ENCODE peak calls at places on chromosomes 1 and 21, in five cellular contexts. M is OCI-LY7, S is neuronal stem cell, P is lung, X is small intestine. T is an unnamed sample. For H3K36me3 and H3K4me1, the result is how much of the 10 kb centered on the place peaks cover.

GRCh38 chr1:16088996-16089395 is 15.5 kb upstream of the FAM131C start:
- DNase-seq in M (no peak), S (no peak), P (no peak), X (no peak), T (no peak)

GRCh38 chr1:3948344-3948743 is 48.3 kb upstream of the C1orf174 start:
- DNase-seq in M (no peak), S (no peak), P (no peak), X (no peak), T (no peak)

GRCh38 chr1:184622136-184622823 is 132.4 kb downstream of the EDEM3 start:
- DNase-seq in M (no peak), S (no peak), P (peak), X (peak), T (peak)

GRCh38 chr1:89986020-89986419 is 8.9 kb upstream of the ZNF326 start:
- DNase-seq in M (no peak), S (no peak), P (no peak), X (peak), T (no peak)

GRCh38 chr1:154837679-154838171 is 32.4 kb downstream of the KCNN3 start:
- DNase-seq in M (peak), S (no peak), P (peak), X (peak), T (no peak)

GRCh38 chr1:204858381-204858821 is 12.3 kb upstream of the NFASC start:
- DNase-seq in M (no peak), S (peak), P (no peak), X (no peak), T (no peak)

GRCh38 chr1:54967372-54967771 is 13.1 kb upstream of the TMEM61 start:
- DNase-seq in M (no peak), S (no peak), P (no peak), X (no peak), T (no peak)

GRCh38 chr21:42443181-42443785 is 39.6 kb downstream of the UBASH3A start:
- DNase-seq in M (no peak), S (no peak), P (no peak), X (no peak), T (no peak)

GRCh38 chr1:16440150-16440479 is 409 bp upstream of the NECAP2 start:
- DNase-seq in M (peak), S (no peak), P (peak), X (no peak), T (no peak)

GRCh38 chr1:39711359-39712340 is 20.4 kb upstream of the HPCAL4 start:
- DNase-seq in M (no peak), S (no peak), P (peak), X (peak), T (no peak)

GRCh38 chr1:119316870-119317416 is 51.6 kb upstream of the HAO2 start:
- DNase-seq in M (no peak), S (no peak), P (no peak), X (no peak), T (no peak)

GRCh38 chr21:42145569-42146250 is 73.2 kb upstream of the ABCG1 start:
- DNase-seq in M (peak), S (peak), P (peak), X (peak), T (peak)

GRCh38 chr1:12191242-12192032 is 24.6 kb downstream of the TNFRSF1B start:
- DNase-seq in M (no peak), S (no peak), P (no peak), X (no peak), T (no peak)

GRCh38 chr1:32221581-32221979 is 573 bp downstream of the TMEM234 start:
- DNase-seq in M (no peak), S (no peak), P (no peak), X (no peak), T (no peak)

GRCh38 chr1:83515566-83516169 is 483.3 kb downstream of the TTLL7 start:
- DNase-seq in M (no peak), S (no peak), P (no peak), X (no peak), T (no peak)

GRCh38 chr1:12065872-12066271 is 2.8 kb downstream of the TNFRSF8 start:
- DNase-seq in M (no peak), S (no peak), P (no peak), X (no peak), T (no peak)

GRCh38 chr1:109910123-109910962 is at the start of gene CSF1:
- DNase-seq in M (no peak), S (peak), P (peak), X (peak), T (peak)

GRCh38 chr1:37875833-37876232 is 16.4 kb upstream of the MTF1 start:
- DNase-seq in M (peak), S (no peak), P (no peak), X (no peak), T (no peak)

GRCh38 chr1:37879865-37880264 is 20.5 kb upstream of the MTF1 start:
- DNase-seq in M (no peak), S (no peak), P (no peak), X (no peak), T (no peak)

GRCh38 chr1:37872692-37873091 is 13.3 kb upstream of the MTF1 start:
- DNase-seq in M (no peak), S (no peak), P (no peak), X (no peak), T (no peak)

GRCh38 chr1:37877991-37878544 is 18.7 kb upstream of the MTF1 start:
- DNase-seq in M (no peak), S (no peak), P (no peak), X (no peak), T (no peak)
- H3K36me3 ChIP-seq in M (half or more), S (under half), P (half or more), X (under half), T (half or more)

DNA sequence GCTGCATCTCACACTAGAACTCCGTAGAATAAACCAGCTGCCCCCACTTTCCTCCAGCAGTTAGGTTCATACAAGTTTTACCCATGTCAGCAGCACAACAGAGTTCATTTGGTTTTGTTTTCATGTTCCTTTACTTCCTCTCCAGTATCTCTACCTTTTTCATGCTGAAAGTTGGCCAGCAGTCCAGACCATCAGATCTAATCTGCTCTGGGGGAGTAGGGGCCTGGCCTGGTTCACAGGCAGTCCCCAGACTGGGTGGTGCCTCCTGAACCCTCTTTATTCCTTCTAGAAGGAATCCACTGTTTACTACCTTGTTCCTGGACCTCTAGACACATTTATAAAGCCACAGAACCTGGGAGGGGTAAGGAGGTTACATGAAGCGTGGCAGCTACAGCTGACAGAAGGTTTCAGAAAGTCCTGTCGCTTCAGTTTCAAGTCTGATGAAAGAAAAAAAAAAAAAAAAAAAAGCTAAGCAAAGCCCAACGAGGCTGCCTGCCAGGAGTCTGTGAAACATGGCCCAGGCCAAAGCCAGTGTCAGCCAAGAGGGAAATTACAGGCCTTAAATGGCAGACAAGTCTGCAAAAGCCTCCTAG is 184.6 kb upstream of the JUN start:
- DNase-seq in M (peak), S (no peak), P (peak), X (peak), T (peak)
- H3K4me1 ChIP-seq in M (under half), S (under half), P (under half), X (under half), T (under half)

GRCh38 chr1:209837671-209838070 is 9.9 kb downstream of the UTP25 start:
- DNase-seq in M (no peak), S (no peak), P (no peak), X (no peak), T (no peak)
- H3K36me3 ChIP-seq in M (half or more), S (under half), P (half or more), X (under half), T (half or more)

DNA sequence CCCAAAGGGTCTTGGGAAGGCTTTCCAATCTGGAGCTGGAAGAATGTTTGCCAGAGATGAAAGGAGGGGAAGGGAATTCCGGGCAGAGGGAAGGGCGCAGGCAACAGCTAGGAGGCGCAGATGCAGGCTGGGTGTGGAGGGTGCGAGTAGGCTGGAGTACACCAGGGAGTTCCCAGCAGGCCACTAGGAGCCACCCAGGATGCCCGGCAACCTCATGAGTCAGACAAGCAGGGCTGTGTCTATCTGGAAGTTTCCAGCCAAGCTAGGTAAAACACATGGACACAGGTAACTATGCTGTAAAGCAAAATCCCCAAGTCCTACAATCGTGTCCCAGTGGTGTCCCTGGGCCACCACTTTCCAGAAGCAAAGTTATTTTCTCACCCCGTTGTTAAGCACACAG is 998 bp upstream of the NBL1 start:
- DNase-seq in M (no peak), S (no peak), P (no peak), X (peak), T (no peak)
- H3K4me1 ChIP-seq in M (under half), S (under half), P (under half), X (under half), T (under half)

GRCh38 chr1:169132512-169133227 is 26.2 kb downstream of the ATP1B1 start:
- DNase-seq in M (no peak), S (no peak), P (no peak), X (no peak), T (no peak)
- H3K36me3 ChIP-seq in M (half or more), S (under half), P (under half), X (under half), T (under half)

GRCh38 chr1:78096976-78097375 is 51.2 kb downstream of the GIPC2 start:
- DNase-seq in M (no peak), S (no peak), P (no peak), X (no peak), T (no peak)
- H3K4me1 ChIP-seq in M (under half), S (under half), P (under half), X (under half), T (under half)

GRCh38 chr1:25826571-25826970 is 6.8 kb downstream of the MTFR1L start:
- DNase-seq in M (no peak), S (no peak), P (no peak), X (no peak), T (no peak)
- H3K36me3 ChIP-seq in M (half or more), S (under half), P (under half), X (under half), T (half or more)

GRCh38 chr1:234521802-234522185 is 42.8 kb upstream of the TARBP1 start:
- DNase-seq in M (no peak), S (no peak), P (no peak), X (no peak), T (no peak)

GRCh38 chr1:234518876-234519275 is 39.9 kb upstream of the TARBP1 start:
- DNase-seq in M (no peak), S (no peak), P (no peak), X (no peak), T (no peak)

GRCh38 chr1:234519506-234519905 is 40.5 kb upstream of the TARBP1 start:
- DNase-seq in M (peak), S (no peak), P (no peak), X (no peak), T (no peak)

GRCh38 chr1:234517087-234517802 is 38.3 kb upstream of the TARBP1 start:
- DNase-seq in M (no peak), S (no peak), P (no peak), X (no peak), T (no peak)

GRCh38 chr1:234520908-234521801 is 42.2 kb upstream of the TARBP1 start:
- DNase-seq in M (no peak), S (no peak), P (no peak), X (peak), T (no peak)
- H3K4me1 ChIP-seq in M (half or more), S (under half), P (under half), X (under half), T (half or more)

T was measured in right atrium auricular region.